ENCODE peak calls at places on chromosomes 16 and 17, in eight cellular contexts. R is GM12878, C is HCT116, Q is K562, P is HepG2, A is SK-N-SH, L is H1, J is endothelial cell of umbilical vein. M is an unnamed sample.

GRCh38 chr17:82003411-82004381 is 19.0 kb downstream of the CENPX start:
- DNase-seq in P (peak; percentile 92), R (no peak), J (peak; percentile 93), A (no peak), L (peak; percentile 51), C (peak; percentile 84), Q (no peak), M (no peak)

GRCh38 chr16:58402796-58403195 is 10.5 kb downstream of the GINS3 start:
- DNase-seq in Q (no peak), R (no peak), L (no peak), J (no peak), A (no peak), C (no peak), P (no peak), M (no peak)

GRCh38 chr17:71631483-71631882 is 489.3 kb upstream of the SOX9 start:
- DNase-seq in C (peak; percentile 18), Q (no peak), P (no peak), R (no peak), J (no peak), A (no peak), L (no peak), M (no peak)

GRCh38 chr16:11173426-11173825 is 82.6 kb downstream of the SOCS1 start:
- DNase-seq in R (no peak), L (no peak), J (no peak), A (no peak), P (no peak), Q (no peak), C (no peak), M (no peak)

GRCh38 chr17:44557653-44558285 is 485 bp downstream of the FZD2 start:
- DNase-seq in C (no peak), A (peak; percentile 79), J (peak; percentile 60), L (peak; percentile 79), R (no peak), P (no peak), Q (no peak), M (no peak)

GRCh38 chr16:22660441-22661160 is 149.9 kb downstream of the NPIPB5 start:
- DNase-seq in J (no peak), Q (no peak), L (no peak), R (no peak), C (no peak), P (no peak), A (no peak), M (no peak)

GRCh38 chr17:19652595-19652994 is 4.0 kb downstream of the ALDH3A2 start:
- DNase-seq in Q (no peak), C (no peak), J (no peak), A (no peak), L (no peak), P (no peak), R (no peak), M (no peak)

GRCh38 chr16:28990375-28991040 is 5.7 kb downstream of the LAT start:
- DNase-seq in J (no peak), A (no peak), C (no peak), Q (no peak), P (no peak), L (no peak), R (no peak), M (no peak)

GRCh38 chr17:4509402-4509801 is 10.7 kb downstream of the SPNS2 start:
- DNase-seq in J (no peak), R (peak; percentile 4), P (no peak), A (no peak), C (no peak), Q (no peak), L (no peak), M (no peak)

GRCh38 chr16:84617068-84617630 is 729 bp downstream of the COTL1 start:
- DNase-seq in R (no peak), Q (peak; percentile 51), J (no peak), C (no peak), A (peak; percentile 65), P (no peak), L (peak; percentile 78), M (no peak)

GRCh38 chr17:69874220-69874670 is 200.8 kb upstream of the KCNJ16 start:
- DNase-seq in J (peak; percentile 92), Q (no peak), R (no peak), P (no peak), A (no peak), L (no peak), C (no peak), M (no peak)

GRCh38 chr17:76333673-76334505 is 19.8 kb downstream of the PRPSAP1 start:
- DNase-seq in Q (no peak), L (no peak), C (no peak), P (no peak), R (no peak), J (no peak), A (no peak), M (no peak)

GRCh38 chr16:31354394-31355291 is at the start of gene ITGAX:
- DNase-seq in R (peak; percentile 70), Q (peak; percentile 78), L (no peak), A (peak; percentile 17), C (no peak), P (no peak), J (peak; percentile 34), M (no peak)

GRCh38 chr17:2691965-2692780 is 19.4 kb downstream of the CLUH start:
- DNase-seq in A (peak; percentile 34), J (no peak), Q (no peak), R (no peak), P (no peak), C (no peak), L (no peak), M (no peak)
- TF ChIP-seq POLR2AphosphoS5 in A (no peak), J (no peak), Q (no peak), R (no peak), P (no peak), C (no peak), L (no peak), M (no peak)

GRCh38 chr16:47144559-47144877 is 773 bp upstream of the NETO2 start:
- DNase-seq in A (no peak), R (no peak), J (no peak), Q (no peak), C (no peak), P (no peak), L (no peak), M (no peak)

GRCh38 chr16:47143677-47144558 is at the start of gene NETO2:
- DNase-seq in Q (peak; percentile 82), A (peak; percentile 88), L (peak; percentile 80), J (peak; percentile 61), P (peak; percentile 52), R (no peak), C (no peak), M (no peak)

GRCh38 chr16:47142469-47143328 is 1.0 kb downstream of the NETO2 start:
- DNase-seq in A (peak; percentile 77), J (peak; percentile 59), P (no peak), Q (peak; percentile 56), R (no peak), C (no peak), L (no peak), M (no peak)

GRCh38 chr16:47141773-47142468 is 1.8 kb downstream of the NETO2 start:
- DNase-seq in Q (peak; percentile 59), J (peak; percentile 90), A (peak; percentile 76), R (peak; percentile 86), C (peak; percentile 85), P (peak; percentile 90), L (peak; percentile 87), M (peak; percentile 10)

GRCh38 chr16:47143329-47143676 is 442 bp downstream of the NETO2 start:
- DNase-seq in P (peak; percentile 66), Q (peak; percentile 83), L (peak; percentile 91), J (peak; percentile 79), R (no peak), C (peak; percentile 15), A (peak; percentile 92), M (no peak)
- H3K4me3 ChIP-seq in P (peak overlapping the region; percentile 75), Q (peak overlapping the region; percentile 64), L (peak overlapping the region; percentile 73), J (peak overlapping the region; percentile 69), R (peak overlapping the region; percentile 79), C (peak overlapping the region; percentile 43), A (peak overlapping the region; percentile 84), M (peak overlapping the region; percentile 76)

GRCh38 chr16:76535-77272 is 1.3 kb upstream of the MPG start:
- DNase-seq in C (no peak), A (no peak), J (peak; percentile 75), Q (peak; percentile 86), R (no peak), L (no peak), P (peak; percentile 66), M (no peak)

GRCh38 chr16:78444-79145 is 570 bp downstream of the MPG start:
- DNase-seq in Q (no peak), A (no peak), C (no peak), P (no peak), L (no peak), R (no peak), J (peak; percentile 49), M (no peak)

GRCh38 chr16:77273-77806 is 685 bp upstream of the MPG start:
- DNase-seq in R (no peak), J (peak; percentile 65), Q (no peak), P (peak; percentile 29), L (peak; percentile 78), C (no peak), A (peak; percentile 86), M (no peak)

GRCh38 chr16:79146-80054 is 1.4 kb downstream of the MPG start:
- DNase-seq in P (no peak), J (peak; percentile 42), Q (no peak), L (no peak), R (no peak), A (no peak), C (no peak), M (no peak)

DNA sequence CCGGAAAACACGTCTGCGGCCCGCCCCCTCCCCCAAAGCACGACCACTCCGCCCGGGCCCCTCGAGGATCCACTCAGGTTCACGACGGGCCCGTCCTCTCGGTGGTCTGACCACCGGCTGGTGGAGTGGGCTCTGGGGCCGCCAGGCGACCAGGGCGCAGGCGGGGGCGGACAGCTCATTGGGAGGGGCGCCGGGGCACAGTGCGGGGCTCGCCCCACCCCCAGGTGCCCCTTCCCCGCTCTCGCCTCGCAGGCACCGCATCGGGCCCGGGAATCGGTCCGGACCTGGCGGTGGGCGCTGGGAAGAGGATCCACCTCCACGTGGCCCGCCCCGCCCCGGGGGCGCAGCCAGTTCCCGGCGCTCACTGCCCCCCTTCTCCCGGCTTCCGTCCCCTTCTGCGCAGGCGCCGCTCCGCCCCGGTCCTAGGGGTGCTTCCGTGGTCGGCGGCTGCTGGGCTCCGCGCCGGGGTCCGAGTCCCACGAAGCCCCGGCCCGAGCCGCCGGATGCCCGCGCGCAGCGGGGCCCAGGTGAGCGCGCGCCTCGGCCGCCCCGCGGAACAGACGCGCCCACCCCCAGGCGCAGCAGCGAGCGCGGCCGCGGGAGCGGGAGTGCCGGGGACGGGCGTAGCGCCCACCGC is at the start of gene MPG:
- DNase-seq in Q (peak; percentile 99), A (peak; percentile 100), L (peak; percentile 87), P (peak; percentile 60), C (no peak), R (no peak), J (peak; percentile 69), M (no peak)
- H3K9ac ChIP-seq in Q (peak within 1 kb of the TSS; percentile 100), A (peak within 1 kb of the TSS; percentile 77), L (no peak within 1 kb of the TSS), P (peak within 1 kb of the TSS; percentile 86), C (peak within 1 kb of the TSS; percentile 71), R (peak within 1 kb of the TSS; percentile 98), J (peak within 1 kb of the TSS; percentile 94), M (peak within 1 kb of the TSS; percentile 81)

DNA sequence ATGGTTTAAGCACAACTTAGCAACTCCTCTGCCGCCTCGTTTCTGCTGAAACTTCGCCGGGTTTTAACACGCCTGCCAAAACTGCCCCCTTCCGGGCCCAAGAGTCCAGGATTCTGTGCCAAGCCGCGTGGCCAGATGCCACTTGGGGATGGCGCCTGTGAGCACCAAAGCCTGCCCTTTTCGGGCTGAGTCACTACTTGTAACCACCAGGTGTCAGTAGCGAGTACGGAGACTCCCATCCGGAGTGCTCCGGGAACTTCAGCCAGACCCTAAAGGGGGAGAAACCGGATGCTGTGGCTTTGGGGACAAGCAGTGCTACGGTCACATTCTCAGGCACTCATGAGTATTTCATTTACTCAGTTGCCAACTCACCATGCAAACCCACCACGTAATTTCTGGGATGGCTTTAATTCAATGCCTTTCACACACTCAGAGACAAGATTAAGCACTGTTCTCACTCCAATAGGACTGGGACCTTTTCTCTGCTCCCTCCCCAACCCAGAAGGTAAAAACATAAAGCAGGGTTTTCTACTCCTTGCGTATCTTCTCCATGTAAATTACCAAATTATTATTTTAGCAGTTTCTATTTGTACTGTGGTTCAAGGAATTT is 7.7 kb downstream of the PMP22 start:
- DNase-seq in P (peak; percentile 61), R (peak; percentile 19), Q (peak; percentile 70), J (peak; percentile 70), A (peak; percentile 83), C (peak; percentile 59), L (peak; percentile 85), M (no peak)
- TF ChIP-seq POLR2AphosphoS5 in P (no peak), R (no peak), Q (no peak), J (peak; percentile 61), A (no peak), C (peak; percentile 21), L (no peak), M (no peak)